ENCODE peak calls at places on chromosome 3, in ten cellular contexts. One of them, this sample, is unnamed.

GRCh38 chr3:45940004-45940780 is 3.1 kb upstream of the CXCR6 start:
- DNase-seq in NCI-H1092: no peak
- DNase-seq in Right ventricle myocardium superior: no peak
- DNase-seq in CMK: no peak
- DNase-seq in SHP77 treated with DMSO at 0.1 percent for 48 hours: no peak
- DNase-seq in T-helper 2 cell: no peak
- DNase-seq in naive thymus-derived CD8-positive, alpha-beta T cell: no peak
- DNase-seq in fibroblast of gingiva: no peak
- DNase-seq in brain microvascular endothelial cell: no peak
- DNase-seq in epithelial cell of prostate: no peak
- DNase-seq in this sample: no peak

GRCh38 chr3:188092648-188093047 is 61.3 kb upstream of the LPP start:
- DNase-seq in NCI-H1092: no peak
- DNase-seq in Right ventricle myocardium superior: no peak
- DNase-seq in CMK: no peak
- DNase-seq in SHP77 treated with DMSO at 0.1 percent for 48 hours: no peak
- DNase-seq in T-helper 2 cell: no peak
- DNase-seq in naive thymus-derived CD8-positive, alpha-beta T cell: no peak
- DNase-seq in fibroblast of gingiva: no peak
- DNase-seq in brain microvascular endothelial cell: no peak
- DNase-seq in epithelial cell of prostate: no peak
- DNase-seq in this sample: no peak

GRCh38 chr3:58217209-58217811 is 6.5 kb upstream of the DNASE1L3 start:
- DNase-seq in NCI-H1092: peak
- DNase-seq in Right ventricle myocardium superior: peak
- DNase-seq in CMK: no peak
- DNase-seq in SHP77 treated with DMSO at 0.1 percent for 48 hours: peak
- DNase-seq in T-helper 2 cell: no peak
- DNase-seq in naive thymus-derived CD8-positive, alpha-beta T cell: peak
- DNase-seq in fibroblast of gingiva: peak
- DNase-seq in brain microvascular endothelial cell: peak
- DNase-seq in epithelial cell of prostate: peak
- DNase-seq in this sample: peak

GRCh38 chr3:149494759-149495580 is 20.5 kb downstream of the TM4SF4 start:
- DNase-seq in NCI-H1092: no peak
- DNase-seq in Right ventricle myocardium superior: no peak
- DNase-seq in CMK: no peak
- DNase-seq in SHP77 treated with DMSO at 0.1 percent for 48 hours: no peak
- DNase-seq in T-helper 2 cell: no peak
- DNase-seq in naive thymus-derived CD8-positive, alpha-beta T cell: no peak
- DNase-seq in fibroblast of gingiva: peak
- DNase-seq in brain microvascular endothelial cell: peak
- DNase-seq in epithelial cell of prostate: peak
- DNase-seq in this sample: peak

GRCh38 chr3:64023187-64023860 is at the start of gene PSMD6:
- DNase-seq in NCI-H1092: peak
- DNase-seq in Right ventricle myocardium superior: peak
- DNase-seq in CMK: peak
- DNase-seq in SHP77 treated with DMSO at 0.1 percent for 48 hours: peak
- DNase-seq in T-helper 2 cell: peak
- DNase-seq in naive thymus-derived CD8-positive, alpha-beta T cell: peak
- DNase-seq in fibroblast of gingiva: peak
- DNase-seq in brain microvascular endothelial cell: peak
- DNase-seq in epithelial cell of prostate: peak
- DNase-seq in this sample: peak

GRCh38 chr3:149618151-149619123 is 39.4 kb downstream of the WWTR1 start:
- DNase-seq in NCI-H1092: no peak
- DNase-seq in Right ventricle myocardium superior: peak
- DNase-seq in CMK: no peak
- DNase-seq in SHP77 treated with DMSO at 0.1 percent for 48 hours: no peak
- DNase-seq in T-helper 2 cell: no peak
- DNase-seq in naive thymus-derived CD8-positive, alpha-beta T cell: no peak
- DNase-seq in fibroblast of gingiva: peak
- DNase-seq in brain microvascular endothelial cell: peak
- DNase-seq in epithelial cell of prostate: no peak
- DNase-seq in this sample: peak

GRCh38 chr3:94301346-94301745 is 238.5 kb downstream of the NSUN3 start:
- DNase-seq in NCI-H1092: no peak
- DNase-seq in Right ventricle myocardium superior: no peak
- DNase-seq in CMK: no peak
- DNase-seq in SHP77 treated with DMSO at 0.1 percent for 48 hours: no peak
- DNase-seq in T-helper 2 cell: no peak
- DNase-seq in naive thymus-derived CD8-positive, alpha-beta T cell: no peak
- DNase-seq in fibroblast of gingiva: no peak
- DNase-seq in brain microvascular endothelial cell: no peak
- DNase-seq in epithelial cell of prostate: no peak
- DNase-seq in this sample: no peak

GRCh38 chr3:129289201-129289921 is 10.7 kb downstream of the HMCES start:
- DNase-seq in NCI-H1092: no peak
- DNase-seq in Right ventricle myocardium superior: no peak
- DNase-seq in CMK: no peak
- DNase-seq in SHP77 treated with DMSO at 0.1 percent for 48 hours: no peak
- DNase-seq in T-helper 2 cell: no peak
- DNase-seq in naive thymus-derived CD8-positive, alpha-beta T cell: no peak
- DNase-seq in fibroblast of gingiva: peak
- DNase-seq in brain microvascular endothelial cell: peak
- DNase-seq in epithelial cell of prostate: no peak
- DNase-seq in this sample: no peak

GRCh38 chr3:138078901-138079344 is 36.5 kb downstream of the DZIP1L start:
- DNase-seq in NCI-H1092: no peak
- DNase-seq in Right ventricle myocardium superior: no peak
- DNase-seq in CMK: no peak
- DNase-seq in SHP77 treated with DMSO at 0.1 percent for 48 hours: no peak
- DNase-seq in T-helper 2 cell: no peak
- DNase-seq in naive thymus-derived CD8-positive, alpha-beta T cell: no peak
- DNase-seq in fibroblast of gingiva: peak
- DNase-seq in brain microvascular endothelial cell: peak
- DNase-seq in epithelial cell of prostate: peak
- DNase-seq in this sample: peak

GRCh38 chr3:20857636-20858035 is 671.6 kb upstream of the SGO1 start:
- DNase-seq in NCI-H1092: no peak
- DNase-seq in Right ventricle myocardium superior: no peak
- DNase-seq in CMK: no peak
- DNase-seq in SHP77 treated with DMSO at 0.1 percent for 48 hours: no peak
- DNase-seq in T-helper 2 cell: no peak
- DNase-seq in naive thymus-derived CD8-positive, alpha-beta T cell: no peak
- DNase-seq in fibroblast of gingiva: no peak
- DNase-seq in brain microvascular endothelial cell: peak
- DNase-seq in epithelial cell of prostate: no peak
- DNase-seq in this sample: no peak

GRCh38 chr3:158430968-158431367 is 140.0 kb upstream of the MLF1 start:
- DNase-seq in NCI-H1092: no peak
- DNase-seq in Right ventricle myocardium superior: no peak
- DNase-seq in CMK: no peak
- DNase-seq in SHP77 treated with DMSO at 0.1 percent for 48 hours: no peak
- DNase-seq in T-helper 2 cell: no peak
- DNase-seq in naive thymus-derived CD8-positive, alpha-beta T cell: no peak
- DNase-seq in fibroblast of gingiva: no peak
- DNase-seq in brain microvascular endothelial cell: no peak
- DNase-seq in epithelial cell of prostate: no peak
- DNase-seq in this sample: no peak